ENCODE peak calls at places on chromosomes 12 and 14, in six cellular contexts. N is Caco-2; J is brain microvascular endothelial cell; I is CD8-positive, alpha-beta T cell; T is hepatocyte; O is stomach. R is an unnamed sample.

GRCh38 chr12:98896938-98897337 is 251.8 kb downstream of the APAF1 start:
- DNase-seq in N (peak; percentile 3), J (no peak), I (no peak), T (peak; percentile 33), O (no peak), R (no peak)

GRCh38 chr12:71164877-71165197 is 7.0 kb upstream of the TSPAN8 start:
- DNase-seq in N (no peak), J (no peak), I (no peak), T (peak; percentile 72), O (no peak), R (no peak)

GRCh38 chr14:100532154-100532915 is 54.9 kb downstream of the BEGAIN start:
- DNase-seq in N (no peak), J (no peak), I (no peak), T (no peak), O (peak; percentile 10), R (no peak)

GRCh38 chr12:122203301-122203967 is at the start of gene B3GNT4:
- DNase-seq in N (peak; percentile 82), J (peak; percentile 24), I (no peak), T (peak; percentile 80), O (peak; percentile 72), R (peak; percentile 76)

GRCh38 chr12:112852810-112853209 is 54.0 kb upstream of the OAS1 start:
- DNase-seq in N (no peak), J (no peak), I (no peak), T (no peak), O (no peak), R (no peak)

GRCh38 chr14:22319526-22320352 is 269.3 kb downstream of the DAD1 start:
- DNase-seq in N (peak; percentile 72), J (peak; percentile 69), I (no peak), T (peak; percentile 80), O (peak; percentile 69), R (peak; percentile 48)

GRCh38 chr12:124738636-124739467 is 124.8 kb downstream of the SCARB1 start:
- DNase-seq in N (no peak), J (peak; percentile 79), I (no peak), T (peak; percentile 50), O (peak; percentile 73), R (peak; percentile 51)

GRCh38 chr14:71586131-71586893 is 345.9 kb upstream of the RGS6 start:
- DNase-seq in N (no peak), J (no peak), I (no peak), T (peak; percentile 7), O (no peak), R (no peak)

GRCh38 chr12:131287938-131288797 is 334.5 kb downstream of the ADGRD1 start:
- DNase-seq in N (no peak), J (no peak), I (no peak), T (no peak), O (no peak), R (no peak)

GRCh38 chr12:23108957-23109356 is 484.0 kb downstream of the ETNK1 start:
- DNase-seq in N (no peak), J (no peak), I (no peak), T (no peak), O (no peak), R (no peak)

GRCh38 chr14:64296561-64296960 is 2.4 kb upstream of the ESR2 start:
- DNase-seq in N (no peak), J (peak; percentile 2), I (no peak), T (peak; percentile 17), O (no peak), R (peak; percentile 38)

GRCh38 chr12:34126239-34126641 is 103.9 kb downstream of the ALG10 start:
- DNase-seq in N (no peak), J (no peak), I (no peak), T (no peak), O (no peak), R (no peak)

GRCh38 chr12:75792687-75793086 is 238.9 kb downstream of the PHLDA1 start:
- DNase-seq in N (no peak), J (no peak), I (no peak), T (no peak), O (no peak), R (no peak)

GRCh38 chr14:22180045-22180444 is 409.0 kb downstream of the DAD1 start:
- DNase-seq in N (no peak), J (no peak), I (no peak), T (no peak), O (no peak), R (no peak)

GRCh38 chr12:109731806-109732205 is 18.2 kb downstream of the FAM222A start:
- DNase-seq in N (no peak), J (no peak), I (no peak), T (no peak), O (peak; percentile 22), R (no peak)

GRCh38 chr12:52903855-52904508 is 894 bp downstream of the KRT8 start:
- DNase-seq in N (peak; percentile 80), J (no peak), I (no peak), T (peak; percentile 86), O (peak; percentile 78), R (peak; percentile 73)

GRCh38 chr12:18383203-18383602 is 121.9 kb downstream of the PIK3C2G start:
- DNase-seq in N (peak; percentile 64), J (peak; percentile 92), I (no peak), T (peak; percentile 46), O (no peak), R (peak; percentile 64)

GRCh38 chr12:45369065-45369464 is 153.2 kb downstream of the ANO6 start:
- DNase-seq in N (no peak), J (peak; percentile 63), I (no peak), T (peak; percentile 43), O (no peak), R (no peak)

GRCh38 chr14:83085725-83086124 is 1552.1 kb upstream of the SEL1L start:
- DNase-seq in N (no peak), J (no peak), I (no peak), T (no peak), O (no peak), R (no peak)

GRCh38 chr14:49893309-49894213 is 679 bp downstream of the ARF6 start:
- DNase-seq in N (peak; percentile 24), J (peak; percentile 49), I (peak; percentile 45), T (peak; percentile 78), O (peak; percentile 67), R (peak; percentile 51)

GRCh38 chr12:111841236-111841749 is 735 bp upstream of the MAPKAPK5 start:
- DNase-seq in N (no peak), J (no peak), I (no peak), T (no peak), O (no peak), R (no peak)

GRCh38 chr14:103662591-103662990 is 33.6 kb downstream of the KLC1 start:
- DNase-seq in N (no peak), J (no peak), I (no peak), T (no peak), O (no peak), R (no peak)

GRCh38 chr14:103662029-103662428 is 33.0 kb downstream of the KLC1 start:
- DNase-seq in N (no peak), J (no peak), I (no peak), T (no peak), O (no peak), R (no peak)

GRCh38 chr14:103659631-103660030 is 30.6 kb downstream of the KLC1 start:
- DNase-seq in N (no peak), J (no peak), I (no peak), T (no peak), O (no peak), R (no peak)

GRCh38 chr14:103667671-103668070 is 38.7 kb downstream of the KLC1 start:
- DNase-seq in N (no peak), J (no peak), I (no peak), T (no peak), O (no peak), R (no peak)

DNA sequence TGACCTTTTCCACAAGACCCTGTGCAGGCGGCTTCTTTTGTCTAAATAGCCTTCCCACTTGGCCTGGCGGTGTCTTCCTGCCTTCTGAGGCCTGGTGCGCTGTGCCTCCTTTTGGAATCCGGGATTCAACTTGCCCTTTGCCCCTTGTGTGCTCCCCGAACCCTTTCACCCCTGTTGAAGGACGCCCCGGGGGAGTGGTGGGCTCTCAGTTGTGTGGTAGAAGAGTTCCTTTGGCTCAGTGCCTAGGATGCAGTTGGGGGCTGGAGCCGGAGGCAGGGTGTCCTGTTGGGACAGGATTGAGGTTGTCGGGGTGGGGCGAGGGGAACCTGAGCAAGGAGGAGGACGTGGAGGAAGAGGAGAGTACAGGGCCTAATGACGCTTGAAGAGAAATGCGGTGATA is 34.5 kb downstream of the KLC1 start:
- DNase-seq in N (no peak), J (no peak), I (no peak), T (no peak), O (no peak), R (no peak)
- H3K36me3 ChIP-seq in N (peaks cover 2% of the 10 kb centered on the region), J (peaks cover 43% of the 10 kb centered on the region), I (peaks cover 39% of the 10 kb centered on the region), T (peaks cover 4% of the 10 kb centered on the region), O (peaks cover 100% of the 10 kb centered on the region), R (peaks cover 51% of the 10 kb centered on the region)

DNA sequence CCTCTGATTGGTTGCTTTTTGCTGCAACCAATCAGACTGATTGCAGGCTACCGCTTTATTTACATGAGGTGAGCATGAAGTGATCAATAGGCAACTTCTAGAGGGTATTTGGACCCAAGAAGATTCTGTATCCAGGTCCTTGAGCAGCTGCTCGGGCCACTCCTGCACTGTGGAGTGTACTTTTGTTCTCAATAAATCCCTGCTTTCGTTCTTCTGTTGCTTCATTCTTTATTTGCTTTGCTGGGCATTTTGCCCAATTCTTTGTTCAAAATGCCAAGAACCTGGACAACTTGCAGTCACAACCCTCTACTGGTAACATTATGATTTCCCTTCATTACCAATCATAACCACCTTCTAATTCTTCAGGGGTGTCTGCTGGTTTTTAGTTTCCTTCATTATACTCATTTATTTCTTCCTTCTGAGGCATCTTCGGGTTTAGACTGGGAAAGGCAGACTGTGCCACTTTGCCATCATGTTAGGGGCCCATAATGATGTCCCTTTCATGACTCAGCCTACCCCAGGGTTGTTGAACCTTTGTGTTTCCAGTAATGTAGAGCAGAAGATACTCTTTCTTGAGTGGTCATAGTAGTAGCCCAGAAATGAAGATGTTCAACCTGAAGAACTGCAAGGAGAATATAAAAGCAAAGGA is 43.4 kb upstream of the LIMA1 start:
- DNase-seq in N (no peak), J (peak; percentile 36), I (no peak), T (no peak), O (peak; percentile 54), R (peak; percentile 74)
- H3K4me3 ChIP-seq in N (no peak overlapping the region), J (no peak overlapping the region), I (no peak overlapping the region), T (no peak overlapping the region), O (no peak overlapping the region), R (peak overlapping the region; percentile 6)

DNA sequence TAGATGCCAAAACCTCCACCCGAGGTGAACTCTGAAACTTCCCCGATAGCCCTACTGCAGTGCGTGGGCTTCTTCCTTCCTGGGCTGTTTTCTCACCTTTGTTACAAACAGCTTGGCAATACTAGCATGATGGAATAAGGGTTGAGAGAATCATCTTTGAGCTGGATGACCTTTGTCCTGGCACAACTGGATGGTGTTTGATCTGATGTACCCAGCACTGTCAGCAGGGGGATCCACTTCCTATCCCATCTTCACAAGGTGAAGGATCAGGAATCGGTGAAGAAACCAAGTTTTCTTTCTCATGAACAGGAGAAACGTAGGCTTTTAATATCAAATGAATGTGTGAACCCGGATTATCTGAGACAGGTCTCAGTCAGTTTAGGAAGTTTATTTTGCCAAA is 19.5 kb upstream of the LRRC10 start:
- DNase-seq in N (peak; percentile 45), J (no peak), I (no peak), T (no peak), O (no peak), R (no peak)
- TF ChIP-seq CTCF in N (peak; percentile 20), J (peak; percentile 56), I (no peak), T (no peak), O (no peak), R (peak; percentile 43)

DNA sequence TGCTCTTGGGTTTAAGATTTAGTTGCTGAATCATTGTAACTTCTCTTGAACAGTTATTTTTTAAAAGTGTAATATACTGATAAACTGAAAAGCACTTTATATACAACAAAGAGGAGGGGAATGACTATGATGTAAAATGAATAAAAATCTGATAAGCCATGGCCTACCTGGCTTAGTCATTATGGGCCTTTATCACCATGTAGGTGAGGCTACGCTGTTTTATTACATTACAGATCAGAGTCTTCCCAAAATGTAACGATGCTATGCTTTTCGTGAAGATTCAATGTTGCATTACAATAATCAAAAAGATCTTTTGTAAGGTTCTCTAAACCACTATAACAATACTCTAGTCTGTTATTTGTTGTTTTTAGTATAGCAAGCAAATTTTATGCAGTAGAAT is 34.2 kb downstream of the ARID4A start:
- DNase-seq in N (no peak), J (no peak), I (no peak), T (no peak), O (no peak), R (no peak)
- H3K36me3 ChIP-seq in N (no peaks in the 10 kb centered on the region), J (peaks cover 5% of the 10 kb centered on the region), I (peaks cover 3% of the 10 kb centered on the region), T (no peaks in the 10 kb centered on the region), O (peaks cover 56% of the 10 kb centered on the region), R (peaks cover 11% of the 10 kb centered on the region)

R was measured in PC-9.